ENCODE peak calls at places on chromosomes 16 and 17, in four cellular contexts. U, E, A and S are unnamed samples.
A peak's percentile ranks its signal among the peaks of the same experiment; 100 is the strongest.

GRCh38 chr16:3661922-3662321 is 7.4 kb downstream of the DNASE1 start:
- DNase-seq in U (no peak), E (no peak), A (peak; percentile 35), S (no peak)

GRCh38 chr17:49565948-49566491 is 9.7 kb upstream of the NXPH3 start:
- DNase-seq in U (no peak), E (peak; percentile 42), A (peak; percentile 88), S (no peak)

GRCh38 chr16:27222499-27223225 is 19.3 kb downstream of the KDM8 start:
- DNase-seq in U (no peak), E (no peak), A (peak; percentile 54), S (no peak)

GRCh38 chr16:79437764-79438728 is 162.5 kb downstream of the MAF start:
- DNase-seq in U (no peak), E (no peak), A (no peak), S (no peak)

GRCh38 chr16:75105306-75106061 is 11.1 kb downstream of the LDHD start:
- DNase-seq in U (no peak), E (peak; percentile 82), A (peak; percentile 76), S (no peak)

GRCh38 chr17:59800530-59800942 is 92.2 kb downstream of the TUBD1 start:
- DNase-seq in U (no peak), E (no peak), A (no peak), S (no peak)

GRCh38 chr16:46648656-46649055 is 27.5 kb upstream of the SHCBP1 start:
- DNase-seq in U (no peak), E (no peak), A (no peak), S (no peak)

GRCh38 chr17:76014925-76015261 is 12.2 kb downstream of the EVPL start:
- DNase-seq in U (no peak), E (no peak), A (no peak), S (no peak)

GRCh38 chr17:62981933-62982332 is 15.9 kb downstream of the TANC2 start:
- DNase-seq in U (no peak), E (no peak), A (no peak), S (no peak)

GRCh38 chr17:35057332-35057915 is 6.1 kb downstream of the RFFL start:
- DNase-seq in U (no peak), E (no peak), A (no peak), S (no peak)

GRCh38 chr16:69906838-69907301 is 44.3 kb upstream of the CLEC18A start:
- DNase-seq in U (no peak), E (no peak), A (no peak), S (no peak)

GRCh38 chr17:77693301-77693700 is 265.2 kb upstream of the TNRC6C start:
- DNase-seq in U (no peak), E (no peak), A (no peak), S (no peak)